ENCODE peak calls at places on chromosomes 7 and 10, in five cellular contexts. One of them, this sample, is unnamed.

GRCh38 chr7:148856035-148856881 is 27.8 kb downstream of the EZH2 start:
- DNase-seq in Calu3: peak; percentile 49
- DNase-seq in progenitor cell of endocrine pancreas: no peak
- DNase-seq in fibroblast of lung: no peak
- DNase-seq in lung: peak; percentile 38
- DNase-seq in this sample: peak; percentile 55

GRCh38 chr10:113626809-113627370 is 37.0 kb downstream of the NRAP start:
- DNase-seq in progenitor cell of endocrine pancreas: no peak
- DNase-seq in fibroblast of lung: peak; percentile 33
- DNase-seq in Calu3: no peak
- DNase-seq in lung: no peak
- DNase-seq in this sample: no peak

GRCh38 chr7:29588212-29588611 is 24.6 kb downstream of the PRR15 start:
- DNase-seq in lung: no peak
- DNase-seq in progenitor cell of endocrine pancreas: no peak
- DNase-seq in Calu3: no peak
- DNase-seq in fibroblast of lung: no peak
- DNase-seq in this sample: no peak

GRCh38 chr7:113128028-113128427 is 9.7 kb upstream of the SMIM30 start:
- DNase-seq in progenitor cell of endocrine pancreas: no peak
- DNase-seq in fibroblast of lung: peak; percentile 19
- DNase-seq in Calu3: no peak
- DNase-seq in lung: no peak
- DNase-seq in this sample: no peak

GRCh38 chr7:4819450-4820404 is 42.1 kb downstream of the PAPOLB start:
- DNase-seq in fibroblast of lung: no peak
- DNase-seq in Calu3: no peak
- DNase-seq in lung: no peak
- DNase-seq in progenitor cell of endocrine pancreas: no peak
- DNase-seq in this sample: no peak

GRCh38 chr10:113844091-113844490 is 9.8 kb downstream of the DCLRE1A start:
- DNase-seq in lung: no peak
- DNase-seq in fibroblast of lung: no peak
- DNase-seq in Calu3: no peak
- DNase-seq in progenitor cell of endocrine pancreas: no peak
- DNase-seq in this sample: no peak

GRCh38 chr7:150406311-150406564 is 27.1 kb downstream of the ZNF775 start:
- DNase-seq in progenitor cell of endocrine pancreas: no peak
- DNase-seq in fibroblast of lung: no peak
- DNase-seq in Calu3: no peak
- DNase-seq in lung: no peak
- DNase-seq in this sample: no peak

GRCh38 chr7:155392726-155393570 is 65.0 kb upstream of the EN2 start:
- DNase-seq in Calu3: no peak
- DNase-seq in fibroblast of lung: no peak
- DNase-seq in lung: no peak
- DNase-seq in progenitor cell of endocrine pancreas: no peak
- DNase-seq in this sample: no peak

GRCh38 chr10:3548702-3549101 is 236.3 kb downstream of the KLF6 start:
- DNase-seq in Calu3: no peak
- DNase-seq in lung: no peak
- DNase-seq in progenitor cell of endocrine pancreas: no peak
- DNase-seq in fibroblast of lung: peak; percentile 47
- DNase-seq in this sample: no peak

GRCh38 chr7:70793060-70793459 is 338.9 kb upstream of the GALNT17 start:
- DNase-seq in progenitor cell of endocrine pancreas: no peak
- DNase-seq in fibroblast of lung: no peak
- DNase-seq in Calu3: no peak
- DNase-seq in lung: no peak
- DNase-seq in this sample: no peak

GRCh38 chr10:80272793-80273522 is 16.5 kb downstream of the MAT1A start:
- DNase-seq in Calu3: no peak
- DNase-seq in progenitor cell of endocrine pancreas: no peak
- DNase-seq in fibroblast of lung: no peak
- DNase-seq in lung: no peak
- DNase-seq in this sample: no peak

GRCh38 chr7:143013473-143013872 is 13.5 kb downstream of the OR9A2 start:
- DNase-seq in fibroblast of lung: no peak
- DNase-seq in progenitor cell of endocrine pancreas: no peak
- DNase-seq in lung: no peak
- DNase-seq in Calu3: no peak
- DNase-seq in this sample: no peak

GRCh38 chr10:133336131-133337078 is at the start of gene CALY:
- DNase-seq in Calu3: peak; percentile 25
- DNase-seq in lung: no peak
- DNase-seq in progenitor cell of endocrine pancreas: no peak
- DNase-seq in fibroblast of lung: no peak
- DNase-seq in this sample: peak; percentile 74

GRCh38 chr10:24262929-24263653 is 54.2 kb downstream of the KIAA1217 start:
- DNase-seq in fibroblast of lung: no peak
- DNase-seq in progenitor cell of endocrine pancreas: no peak
- DNase-seq in lung: no peak
- DNase-seq in Calu3: no peak
- DNase-seq in this sample: no peak

GRCh38 chr10:71754562-71754961 is 18.8 kb downstream of the VSIR start:
- DNase-seq in progenitor cell of endocrine pancreas: no peak
- DNase-seq in Calu3: no peak
- DNase-seq in fibroblast of lung: no peak
- DNase-seq in lung: no peak
- DNase-seq in this sample: no peak

GRCh38 chr7:90701021-90701420 is 104.9 kb downstream of the CDK14 start:
- DNase-seq in fibroblast of lung: no peak
- DNase-seq in lung: no peak
- DNase-seq in Calu3: no peak
- DNase-seq in progenitor cell of endocrine pancreas: no peak
- DNase-seq in this sample: no peak

GRCh38 chr10:6301482-6302083 is 98.9 kb downstream of the PFKFB3 start:
- DNase-seq in fibroblast of lung: peak; percentile 28
- DNase-seq in Calu3: no peak
- DNase-seq in progenitor cell of endocrine pancreas: no peak
- DNase-seq in lung: no peak
- DNase-seq in this sample: no peak

GRCh38 chr7:8365499-8366110 is 67.8 kb upstream of the NXPH1 start:
- DNase-seq in Calu3: peak; percentile 28
- DNase-seq in lung: no peak
- DNase-seq in fibroblast of lung: no peak
- DNase-seq in progenitor cell of endocrine pancreas: no peak
- DNase-seq in this sample: no peak

GRCh38 chr7:127391591-127392181 is 822 bp downstream of the ZNF800 start:
- DNase-seq in fibroblast of lung: peak; percentile 40
- DNase-seq in lung: peak; percentile 42
- DNase-seq in Calu3: peak; percentile 46
- DNase-seq in progenitor cell of endocrine pancreas: peak; percentile 13
- DNase-seq in this sample: peak; percentile 46

GRCh38 chr10:51073461-51074237 is 638 bp upstream of the PRKG1 start:
- DNase-seq in Calu3: peak; percentile 25
- DNase-seq in lung: peak; percentile 34
- DNase-seq in fibroblast of lung: no peak
- DNase-seq in progenitor cell of endocrine pancreas: peak; percentile 17
- DNase-seq in this sample: peak; percentile 42
- TF ChIP-seq CTCF in Calu3: no peak
- TF ChIP-seq CTCF in lung: no peak
- TF ChIP-seq CTCF in fibroblast of lung: no peak
- TF ChIP-seq CTCF in progenitor cell of endocrine pancreas: no peak
- TF ChIP-seq CTCF in this sample: no peak

DNA sequence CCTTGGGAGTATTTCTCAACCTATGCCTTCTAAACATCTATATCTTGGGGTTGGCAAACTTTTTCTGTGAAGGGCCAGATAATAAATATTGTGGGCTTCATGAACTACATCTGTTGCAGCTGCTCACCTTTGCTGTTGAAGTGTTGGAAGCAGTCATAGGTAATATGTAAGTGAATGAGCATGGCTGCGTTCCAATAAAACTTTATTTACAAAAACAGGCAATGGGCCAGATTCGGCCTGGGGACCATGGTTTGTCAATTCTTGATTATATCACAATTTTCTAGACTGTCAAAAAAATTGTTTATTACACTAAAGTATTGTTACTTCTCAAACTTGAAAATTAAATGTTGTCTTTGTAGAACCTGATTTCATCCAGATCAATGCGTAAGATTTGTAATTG is 54.9 kb downstream of the MTPN start:
- DNase-seq in fibroblast of lung: no peak
- DNase-seq in Calu3: no peak
- DNase-seq in lung: no peak
- DNase-seq in progenitor cell of endocrine pancreas: no peak
- DNase-seq in this sample: no peak
- TF ChIP-seq CTCF in fibroblast of lung: no peak
- TF ChIP-seq CTCF in Calu3: no peak
- TF ChIP-seq CTCF in lung: no peak
- TF ChIP-seq CTCF in progenitor cell of endocrine pancreas: no peak
- TF ChIP-seq CTCF in this sample: no peak

GRCh38 chr10:73251683-73252444 is 580 bp downstream of the MRPS16 start:
- DNase-seq in Calu3: no peak
- DNase-seq in lung: no peak
- DNase-seq in fibroblast of lung: no peak
- DNase-seq in progenitor cell of endocrine pancreas: no peak
- DNase-seq in this sample: no peak

GRCh38 chr10:73252445-73253225 is at the start of gene MRPS16:
- DNase-seq in progenitor cell of endocrine pancreas: peak; percentile 79
- DNase-seq in Calu3: peak; percentile 95
- DNase-seq in lung: peak; percentile 96
- DNase-seq in fibroblast of lung: peak; percentile 98
- DNase-seq in this sample: peak; percentile 92

GRCh38 chr10:73247509-73248258 is 629 bp upstream of the DNAJC9 start:
- DNase-seq in lung: no peak
- DNase-seq in fibroblast of lung: no peak
- DNase-seq in progenitor cell of endocrine pancreas: no peak
- DNase-seq in Calu3: no peak
- DNase-seq in this sample: peak; percentile 42

GRCh38 chr10:73248259-73248724 is 1.2 kb upstream of the DNAJC9 start:
- DNase-seq in progenitor cell of endocrine pancreas: no peak
- DNase-seq in lung: no peak
- DNase-seq in fibroblast of lung: no peak
- DNase-seq in Calu3: no peak
- DNase-seq in this sample: no peak

DNA sequence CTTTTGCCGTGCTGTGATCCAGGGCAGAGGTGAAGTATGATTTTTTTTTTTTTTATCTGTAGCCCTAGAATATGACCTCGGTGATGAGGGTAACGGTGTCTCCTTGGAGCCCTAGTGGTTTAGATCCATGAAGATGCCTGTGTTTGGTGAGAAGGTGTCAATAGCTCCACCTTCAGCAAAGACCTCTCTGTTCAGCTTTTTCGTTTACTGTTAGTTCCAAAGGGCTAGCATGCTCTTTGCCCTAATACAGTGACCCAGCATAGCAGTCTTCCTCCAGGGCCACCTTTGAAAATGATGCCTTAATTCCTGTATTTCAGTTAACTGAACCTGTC is 748 bp upstream of the MRPS16 start:
- DNase-seq in Calu3: no peak
- DNase-seq in progenitor cell of endocrine pancreas: no peak
- DNase-seq in lung: no peak
- DNase-seq in fibroblast of lung: no peak
- DNase-seq in this sample: peak; percentile 45
- TF ChIP-seq CTCF in Calu3: no peak
- TF ChIP-seq CTCF in progenitor cell of endocrine pancreas: no peak
- TF ChIP-seq CTCF in lung: no peak
- TF ChIP-seq CTCF in fibroblast of lung: no peak
- TF ChIP-seq CTCF in this sample: no peak

GRCh38 chr10:95169522-95169921 is 24.5 kb upstream of the ACSM6 start:
- DNase-seq in progenitor cell of endocrine pancreas: no peak
- DNase-seq in fibroblast of lung: no peak
- DNase-seq in lung: no peak
- DNase-seq in Calu3: no peak
- DNase-seq in this sample: no peak
- TF ChIP-seq CTCF in progenitor cell of endocrine pancreas: no peak
- TF ChIP-seq CTCF in fibroblast of lung: no peak
- TF ChIP-seq CTCF in lung: no peak
- TF ChIP-seq CTCF in Calu3: no peak
- TF ChIP-seq CTCF in this sample: no peak

DNA sequence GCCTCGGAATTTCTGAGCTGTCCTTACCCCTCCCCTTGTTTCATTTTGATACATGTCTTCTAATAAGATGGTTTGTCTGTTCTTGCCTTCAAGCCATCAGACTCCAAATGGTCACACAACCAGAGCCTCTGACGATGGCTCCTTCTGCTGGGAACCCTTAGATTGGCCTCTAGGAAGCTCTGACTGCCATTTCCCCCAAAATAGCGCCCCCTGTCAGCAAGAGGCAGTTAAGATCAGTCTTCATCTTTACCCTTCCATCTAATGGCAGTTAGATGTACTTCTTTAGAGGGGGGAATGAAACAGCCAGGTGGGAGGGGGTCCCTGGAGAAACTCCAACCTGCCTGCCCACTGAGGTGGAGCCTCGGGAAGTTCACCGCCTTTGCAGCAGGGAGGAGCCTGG is 85.8 kb upstream of the GPR22 start:
- DNase-seq in fibroblast of lung: no peak
- DNase-seq in Calu3: no peak
- DNase-seq in lung: no peak
- DNase-seq in progenitor cell of endocrine pancreas: no peak
- DNase-seq in this sample: no peak
- TF ChIP-seq CTCF in fibroblast of lung: no peak
- TF ChIP-seq CTCF in Calu3: no peak
- TF ChIP-seq CTCF in lung: no peak
- TF ChIP-seq CTCF in progenitor cell of endocrine pancreas: no peak
- TF ChIP-seq CTCF in this sample: no peak

GRCh38 chr10:106609867-106610266 is 554.6 kb downstream of the SORCS1 start:
- DNase-seq in lung: no peak
- DNase-seq in Calu3: no peak
- DNase-seq in fibroblast of lung: no peak
- DNase-seq in progenitor cell of endocrine pancreas: no peak
- DNase-seq in this sample: no peak
- TF ChIP-seq CTCF in lung: no peak
- TF ChIP-seq CTCF in Calu3: no peak
- TF ChIP-seq CTCF in fibroblast of lung: peak; percentile 18
- TF ChIP-seq CTCF in progenitor cell of endocrine pancreas: peak; percentile 38
- TF ChIP-seq CTCF in this sample: no peak

GRCh38 chr7:21426958-21427860 is 674 bp upstream of the SP4 start:
- DNase-seq in Calu3: peak; percentile 100
- DNase-seq in fibroblast of lung: peak; percentile 98
- DNase-seq in progenitor cell of endocrine pancreas: peak; percentile 98
- DNase-seq in lung: peak; percentile 99
- DNase-seq in this sample: peak; percentile 97
- TF ChIP-seq CTCF in Calu3: no peak
- TF ChIP-seq CTCF in fibroblast of lung: no peak
- TF ChIP-seq CTCF in progenitor cell of endocrine pancreas: no peak
- TF ChIP-seq CTCF in lung: no peak
- TF ChIP-seq CTCF in this sample: no peak

This sample was measured in GM13976.